ENCODE peak calls at places on chromosomes 12 and 14, in nine cellular contexts. E is transverse colon, F is GM13976, C is neural crest cell, Y is GM23338, A is pancreas, Z is esophagus squamous epithelium, P is breast epithelium, N is glutamatergic neuron. U is an unnamed sample.

GRCh38 chr12:99029502-99030271 is 384.6 kb downstream of the APAF1 start:
- DNase-seq in E (no peak), F (no peak), C (no peak), Y (no peak), A (peak; percentile 77), Z (no peak), P (no peak), N (no peak), U (no peak)

GRCh38 chr12:51992246-51992645 is 14.5 kb upstream of the TAMALIN start:
- DNase-seq in E (no peak), F (no peak), C (no peak), Y (no peak), A (no peak), Z (no peak), P (no peak), N (no peak), U (no peak)

GRCh38 chr12:52121848-52122838 is 42.6 kb downstream of the SMIM41 start:
- DNase-seq in E (peak; percentile 69), F (peak; percentile 84), C (peak; percentile 71), Y (peak; percentile 90), A (peak; percentile 43), Z (no peak), P (no peak), N (peak; percentile 88), U (no peak)

GRCh38 chr14:94904636-94905035 is 134.7 kb upstream of the GSC start:
- DNase-seq in E (no peak), F (no peak), C (no peak), Y (peak; percentile 10), A (no peak), Z (no peak), P (peak; percentile 28), N (no peak), U (no peak)

GRCh38 chr12:60577607-60578006 is 981.8 kb downstream of the SLC16A7 start:
- DNase-seq in E (no peak), F (no peak), C (no peak), Y (no peak), A (no peak), Z (no peak), P (no peak), N (no peak), U (no peak)

GRCh38 chr12:22350817-22351371 is 16.4 kb upstream of the ST8SIA1 start:
- DNase-seq in E (no peak), F (no peak), C (no peak), Y (no peak), A (no peak), Z (no peak), P (no peak), N (no peak), U (no peak)

GRCh38 chr12:129676411-129676810 is 227.4 kb downstream of the TMEM132D start:
- DNase-seq in E (no peak), F (no peak), C (no peak), Y (no peak), A (no peak), Z (no peak), P (no peak), N (no peak), U (no peak)

GRCh38 chr12:133204264-133204603 is 22.9 kb downstream of the ZNF268 start:
- DNase-seq in E (no peak), F (no peak), C (no peak), Y (no peak), A (no peak), Z (no peak), P (no peak), N (no peak), U (no peak)

GRCh38 chr12:26204612-26205289 is 9.4 kb downstream of the SSPN start:
- DNase-seq in E (no peak), F (no peak), C (no peak), Y (no peak), A (no peak), Z (no peak), P (no peak), N (no peak), U (no peak)

GRCh38 chr12:52579468-52580450 is 6.1 kb upstream of the KRT74 start:
- DNase-seq in E (no peak), F (no peak), C (no peak), Y (no peak), A (no peak), Z (no peak), P (peak; percentile 35), N (no peak), U (no peak)

GRCh38 chr14:85380891-85381290 is 149.1 kb upstream of the FLRT2 start:
- DNase-seq in E (no peak), F (no peak), C (no peak), Y (no peak), A (no peak), Z (no peak), P (no peak), N (no peak), U (no peak)

GRCh38 chr14:52609445-52610044 is 56.9 kb downstream of the GPR137C start:
- DNase-seq in E (no peak), F (no peak), C (no peak), Y (peak; percentile 44), A (no peak), Z (no peak), P (no peak), N (no peak), U (no peak)

GRCh38 chr14:81478446-81478845 is 55.2 kb downstream of the SEL1L start:
- DNase-seq in E (no peak), F (no peak), C (no peak), Y (no peak), A (no peak), Z (no peak), P (no peak), N (no peak), U (no peak)

GRCh38 chr12:15590180-15590826 is 198.9 kb downstream of the EPS8 start:
- DNase-seq in E (peak; percentile 43), F (peak; percentile 76), C (peak; percentile 39), Y (peak; percentile 85), A (peak; percentile 27), Z (no peak), P (peak; percentile 39), N (no peak), U (no peak)

GRCh38 chr12:34336619-34337465 is 314.5 kb downstream of the ALG10 start:
- DNase-seq in E (no peak), F (no peak), C (no peak), Y (no peak), A (no peak), Z (no peak), P (no peak), N (no peak), U (no peak)

GRCh38 chr14:60508707-60509437 is at the start of gene SIX6:
- DNase-seq in E (no peak), F (peak; percentile 44), C (peak; percentile 44), Y (peak; percentile 92), A (no peak), Z (no peak), P (no peak), N (peak; percentile 68), U (no peak)

GRCh38 chr12:104258476-104259067 is 43.0 kb downstream of the TXNRD1 start:
- DNase-seq in E (no peak), F (no peak), C (no peak), Y (no peak), A (no peak), Z (no peak), P (no peak), N (no peak), U (no peak)

GRCh38 chr12:107515446-107515958 is 170.1 kb upstream of the PWP1 start:
- DNase-seq in E (no peak), F (no peak), C (no peak), Y (peak; percentile 22), A (peak; percentile 11), Z (no peak), P (peak; percentile 28), N (no peak), U (no peak)

DNA sequence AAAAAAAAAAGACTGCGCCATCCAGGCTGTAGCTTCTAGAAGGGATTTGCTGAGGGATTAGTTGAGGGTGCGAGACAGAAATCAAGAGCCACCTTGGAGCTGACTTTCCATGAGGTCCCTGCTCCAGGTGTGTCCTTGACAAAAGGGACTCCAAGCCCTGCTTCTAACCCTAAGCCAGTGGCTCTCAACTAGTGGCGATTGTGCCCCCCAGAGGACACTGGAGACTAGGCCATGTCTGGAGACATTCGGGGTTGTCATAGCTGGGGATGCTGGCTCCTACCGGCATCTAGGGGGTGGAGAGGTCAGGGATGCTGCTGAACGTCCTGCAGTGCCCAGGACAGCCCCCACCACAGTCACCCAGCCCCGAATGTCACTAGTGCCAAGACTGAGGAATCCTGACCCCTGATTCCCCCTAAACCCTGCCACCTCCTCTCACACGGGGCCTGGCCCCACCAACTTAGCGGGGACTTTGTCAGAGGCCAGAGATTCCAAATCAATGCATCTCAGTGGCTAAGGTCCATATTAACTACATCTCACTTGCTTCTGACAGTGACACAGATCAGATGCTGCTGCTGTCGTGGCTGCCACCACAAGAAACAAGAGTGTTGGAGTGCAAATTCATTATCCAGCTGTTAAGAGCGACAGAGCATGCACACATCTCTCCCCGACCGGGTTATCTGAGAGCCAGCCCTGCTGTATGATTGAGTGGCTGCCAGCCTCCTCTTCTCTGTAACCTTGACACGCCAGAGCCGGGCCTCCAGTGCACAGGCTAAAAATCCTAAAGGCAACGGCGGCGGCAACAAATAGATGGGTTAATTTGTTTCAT is 40.4 kb downstream of the SPRING1 start:
- DNase-seq in E (no peak), F (peak; percentile 66), C (no peak), Y (peak; percentile 83), A (peak; percentile 58), Z (no peak), P (no peak), N (peak; percentile 44), U (peak; percentile 60)
- TF ChIP-seq CTCF in E (no peak), F (no peak), C (peak; percentile 49), Y (peak; percentile 88), A (no peak), Z (peak; percentile 21), P (no peak), N (no peak), U (peak; percentile 58)

DNA sequence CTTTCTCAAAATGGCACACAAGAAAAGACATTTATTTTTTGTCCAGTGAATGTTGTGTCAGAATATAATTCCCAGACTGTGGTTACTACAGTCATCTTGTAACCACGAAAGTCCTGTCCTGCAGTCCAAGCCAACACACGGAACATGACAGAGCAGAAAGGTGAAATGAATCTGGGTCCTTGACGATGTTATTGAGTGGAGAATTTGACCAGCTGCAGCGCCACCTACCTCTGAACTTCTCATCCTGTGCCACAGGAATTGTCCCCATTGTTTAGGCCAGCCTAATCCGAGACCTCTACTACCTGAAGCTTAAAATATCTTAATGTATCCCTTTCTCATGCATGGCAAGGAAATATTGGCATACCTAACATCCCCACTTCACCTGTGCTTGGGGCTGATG is 64.1 kb upstream of the OTX2 start:
- DNase-seq in E (peak; percentile 60), F (peak; percentile 11), C (peak; percentile 14), Y (peak; percentile 88), A (peak; percentile 9), Z (no peak), P (no peak), N (peak; percentile 39), U (no peak)
- TF ChIP-seq CTCF in E (peak; percentile 51), F (peak; percentile 38), C (peak; percentile 50), Y (peak; percentile 91), A (no peak), Z (peak; percentile 29), P (no peak), N (peak; percentile 36), U (peak; percentile 59)

GRCh38 chr12:42237052-42237852 is 796 bp downstream of the YAF2 start:
- DNase-seq in E (peak; percentile 82), F (peak; percentile 86), C (peak; percentile 59), Y (peak; percentile 89), A (peak; percentile 76), Z (peak; percentile 17), P (peak; percentile 55), N (peak; percentile 88), U (peak; percentile 79)
- TF ChIP-seq CTCF in E (peak; percentile 36), F (peak; percentile 57), C (peak; percentile 61), Y (peak; percentile 51), A (no peak), Z (peak; percentile 55), P (peak; percentile 32), N (no peak), U (peak; percentile 68)

GRCh38 chr14:105012171-105012985 is 8.5 kb downstream of the CDCA4 start:
- DNase-seq in E (peak; percentile 34), F (no peak), C (no peak), Y (no peak), A (no peak), Z (no peak), P (no peak), N (no peak), U (no peak)
- TF ChIP-seq CTCF in E (peak; percentile 54), F (no peak), C (peak; percentile 21), Y (peak; percentile 29), A (no peak), Z (peak; percentile 50), P (peak; percentile 47), N (no peak), U (peak; percentile 29)